ENCODE peak calls at places on chromosomes 12 and 14, in four cellular contexts. One of them, this sample, is unnamed.

GRCh38 chr12:32145096-32145495 is 38.4 kb downstream of the BICD1 start:
- DNase-seq in K562: no peak
- DNase-seq in MG63: no peak
- DNase-seq in foreskin fibroblast: no peak
- DNase-seq in this sample: peak

GRCh38 chr14:103123128-103123633 is at the start of gene TNFAIP2:
- DNase-seq in K562: peak
- DNase-seq in MG63: peak
- DNase-seq in foreskin fibroblast: no peak
- DNase-seq in this sample: no peak

GRCh38 chr14:61468063-61468825 is 146.9 kb downstream of the PRKCH start:
- DNase-seq in K562: no peak
- DNase-seq in MG63: no peak
- DNase-seq in foreskin fibroblast: no peak
- DNase-seq in this sample: no peak

GRCh38 chr12:23921099-23921846 is 28.2 kb downstream of the SOX5 start:
- DNase-seq in K562: peak
- DNase-seq in MG63: no peak
- DNase-seq in foreskin fibroblast: no peak
- DNase-seq in this sample: no peak

GRCh38 chr12:153080-153746 is 60.7 kb downstream of the SLC6A12 start:
- DNase-seq in K562: peak
- DNase-seq in MG63: peak
- DNase-seq in foreskin fibroblast: peak
- DNase-seq in this sample: peak

GRCh38 chr12:110116623-110117022 is 7.5 kb upstream of the IFT81 start:
- DNase-seq in K562: no peak
- DNase-seq in MG63: no peak
- DNase-seq in foreskin fibroblast: no peak
- DNase-seq in this sample: no peak

GRCh38 chr14:96038558-96038919 is 623 bp upstream of the C14orf132 start:
- DNase-seq in K562: no peak
- DNase-seq in MG63: no peak
- DNase-seq in foreskin fibroblast: no peak
- DNase-seq in this sample: no peak

GRCh38 chr14:98237939-98238338 is 1034.1 kb downstream of the BCL11B start:
- DNase-seq in K562: no peak
- DNase-seq in MG63: no peak
- DNase-seq in foreskin fibroblast: no peak
- DNase-seq in this sample: no peak

GRCh38 chr12:42589465-42590323 is at the start of gene PRICKLE1:
- DNase-seq in K562: peak
- DNase-seq in MG63: peak
- DNase-seq in foreskin fibroblast: peak
- DNase-seq in this sample: peak

GRCh38 chr12:2513141-2514037 is 281.4 kb upstream of the FKBP4 start:
- DNase-seq in K562: no peak
- DNase-seq in MG63: no peak
- DNase-seq in foreskin fibroblast: no peak
- DNase-seq in this sample: no peak

GRCh38 chr14:33551963-33552362 is 398.9 kb downstream of the EGLN3 start:
- DNase-seq in K562: no peak
- DNase-seq in MG63: no peak
- DNase-seq in foreskin fibroblast: no peak
- DNase-seq in this sample: peak

GRCh38 chr12:44750468-44750867 is 125.6 kb downstream of the NELL2 start:
- DNase-seq in K562: no peak
- DNase-seq in MG63: no peak
- DNase-seq in foreskin fibroblast: no peak
- DNase-seq in this sample: no peak

GRCh38 chr12:88600272-88600671 is 20.0 kb upstream of the KITLG start:
- DNase-seq in K562: no peak
- DNase-seq in MG63: peak
- DNase-seq in foreskin fibroblast: peak
- DNase-seq in this sample: no peak

GRCh38 chr14:71626281-71626835 is 305.9 kb upstream of the RGS6 start:
- DNase-seq in K562: no peak
- DNase-seq in MG63: no peak
- DNase-seq in foreskin fibroblast: no peak
- DNase-seq in this sample: no peak

GRCh38 chr12:57216014-57216891 is at the start of gene NXPH4:
- DNase-seq in K562: peak
- DNase-seq in MG63: peak
- DNase-seq in foreskin fibroblast: no peak
- DNase-seq in this sample: peak

GRCh38 chr12:8081921-8082577 is at the start of gene NECAP1:
- DNase-seq in K562: peak
- DNase-seq in MG63: peak
- DNase-seq in foreskin fibroblast: peak
- DNase-seq in this sample: peak

GRCh38 chr14:62654641-62655040 is 390.6 kb downstream of the KCNH5 start:
- DNase-seq in K562: no peak
- DNase-seq in MG63: no peak
- DNase-seq in foreskin fibroblast: peak
- DNase-seq in this sample: no peak

GRCh38 chr12:123896786-123897185 is 75.8 kb downstream of the CCDC92 start:
- DNase-seq in K562: no peak
- DNase-seq in MG63: peak
- DNase-seq in foreskin fibroblast: peak
- DNase-seq in this sample: peak

GRCh38 chr14:24334431-24335271 is at the start of gene ADCY4:
- DNase-seq in K562: no peak
- DNase-seq in MG63: no peak
- DNase-seq in foreskin fibroblast: no peak
- DNase-seq in this sample: no peak

GRCh38 chr12:115185529-115185928 is 501.6 kb upstream of the TBX3 start:
- DNase-seq in K562: no peak
- DNase-seq in MG63: peak
- DNase-seq in foreskin fibroblast: peak
- DNase-seq in this sample: no peak

GRCh38 chr12:93908846-93909592 is 231.8 kb downstream of the CRADD start:
- DNase-seq in K562: no peak
- DNase-seq in MG63: peak
- DNase-seq in foreskin fibroblast: no peak
- DNase-seq in this sample: no peak

GRCh38 chr14:34554540-34555250 is 15.2 kb upstream of the EAPP start:
- DNase-seq in K562: peak
- DNase-seq in MG63: no peak
- DNase-seq in foreskin fibroblast: no peak
- DNase-seq in this sample: no peak

GRCh38 chr14:32825058-32825457 is 113.6 kb upstream of the NPAS3 start:
- DNase-seq in K562: no peak
- DNase-seq in MG63: no peak
- DNase-seq in foreskin fibroblast: no peak
- DNase-seq in this sample: no peak

GRCh38 chr12:52767427-52767826 is 9.7 kb downstream of the KRT76 start:
- DNase-seq in K562: no peak
- DNase-seq in MG63: no peak
- DNase-seq in foreskin fibroblast: no peak
- DNase-seq in this sample: no peak

GRCh38 chr14:30195946-30196345 is 268.3 kb upstream of the PRKD1 start:
- DNase-seq in K562: no peak
- DNase-seq in MG63: no peak
- DNase-seq in foreskin fibroblast: peak
- DNase-seq in this sample: no peak

GRCh38 chr14:70188608-70189540 is at the start of gene SLC8A3:
- DNase-seq in K562: no peak
- DNase-seq in MG63: peak
- DNase-seq in foreskin fibroblast: peak
- DNase-seq in this sample: peak

GRCh38 chr12:69189378-69189978 is 49.9 kb upstream of the CPSF6 start:
- DNase-seq in K562: no peak
- DNase-seq in MG63: no peak
- DNase-seq in foreskin fibroblast: no peak
- DNase-seq in this sample: no peak

GRCh38 chr12:74408601-74409166 is 129.0 kb upstream of the ATXN7L3B start:
- DNase-seq in K562: no peak
- DNase-seq in MG63: no peak
- DNase-seq in foreskin fibroblast: no peak
- DNase-seq in this sample: no peak

GRCh38 chr12:56299308-56299852 is 750 bp downstream of the CS start:
- DNase-seq in K562: peak
- DNase-seq in MG63: no peak
- DNase-seq in foreskin fibroblast: peak
- DNase-seq in this sample: no peak

GRCh38 chr14:22484638-22485037 is 104.4 kb downstream of the DAD1 start:
- DNase-seq in K562: no peak
- DNase-seq in MG63: no peak
- DNase-seq in foreskin fibroblast: no peak
- DNase-seq in this sample: no peak

GRCh38 chr12:70241845-70242244 is 1.4 kb upstream of the CNOT2 start:
- DNase-seq in K562: no peak
- DNase-seq in MG63: no peak
- DNase-seq in foreskin fibroblast: no peak
- DNase-seq in this sample: no peak
- H3K4me3 ChIP-seq in K562: peak
- H3K4me3 ChIP-seq in MG63: peak
- H3K4me3 ChIP-seq in foreskin fibroblast: peak
- H3K4me3 ChIP-seq in this sample: peak

DNA sequence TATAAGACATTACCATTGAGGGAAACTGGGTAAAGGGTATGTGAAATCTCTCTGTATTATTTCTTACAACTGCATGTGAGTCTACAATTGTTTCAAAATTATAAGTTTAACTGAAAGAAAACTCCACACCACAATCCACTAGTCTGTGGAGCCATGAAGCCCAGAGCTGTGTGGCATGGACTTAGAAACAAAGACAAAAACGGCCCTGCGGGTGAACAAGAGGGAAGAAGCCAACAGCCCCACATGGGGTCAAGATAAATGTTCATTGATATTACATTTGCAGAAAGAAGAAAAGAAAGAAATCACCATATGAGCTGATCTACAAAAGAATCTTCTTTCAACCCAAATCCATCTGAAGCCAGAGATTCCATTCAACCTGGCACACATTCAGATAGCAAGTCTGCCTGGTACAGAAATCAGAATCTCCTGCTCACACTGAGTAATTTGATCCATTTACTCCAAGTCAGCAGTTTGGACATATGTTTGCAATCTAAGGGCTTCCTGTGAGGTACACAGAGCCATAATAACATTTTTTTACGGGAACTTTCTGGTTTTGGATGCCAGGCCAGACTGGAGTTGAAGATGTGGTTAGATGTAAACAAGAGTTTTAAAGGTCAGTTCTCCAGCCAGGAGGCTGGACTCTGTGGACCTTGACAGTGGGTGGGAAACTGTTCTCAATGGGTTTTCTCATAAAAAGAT is 18.0 kb upstream of the TSPAN11 start:
- DNase-seq in K562: no peak
- DNase-seq in MG63: peak
- DNase-seq in foreskin fibroblast: peak
- DNase-seq in this sample: peak
- H3K4me3 ChIP-seq in K562: no peak
- H3K4me3 ChIP-seq in MG63: no peak
- H3K4me3 ChIP-seq in foreskin fibroblast: no peak
- H3K4me3 ChIP-seq in this sample: no peak

GRCh38 chr12:113424915-113425823 is 3.0 kb downstream of the SDSL start:
- DNase-seq in K562: peak
- DNase-seq in MG63: peak
- DNase-seq in foreskin fibroblast: peak
- DNase-seq in this sample: peak

GRCh38 chr12:113422929-113423669 is 919 bp downstream of the SDSL start:
- DNase-seq in K562: no peak
- DNase-seq in MG63: no peak
- DNase-seq in foreskin fibroblast: no peak
- DNase-seq in this sample: peak

GRCh38 chr12:113420996-113421595 is 1.1 kb upstream of the SDSL start:
- DNase-seq in K562: peak
- DNase-seq in MG63: no peak
- DNase-seq in foreskin fibroblast: no peak
- DNase-seq in this sample: no peak

GRCh38 chr12:113425960-113426453 is 3.8 kb downstream of the SDSL start:
- DNase-seq in K562: no peak
- DNase-seq in MG63: no peak
- DNase-seq in foreskin fibroblast: no peak
- DNase-seq in this sample: peak

DNA sequence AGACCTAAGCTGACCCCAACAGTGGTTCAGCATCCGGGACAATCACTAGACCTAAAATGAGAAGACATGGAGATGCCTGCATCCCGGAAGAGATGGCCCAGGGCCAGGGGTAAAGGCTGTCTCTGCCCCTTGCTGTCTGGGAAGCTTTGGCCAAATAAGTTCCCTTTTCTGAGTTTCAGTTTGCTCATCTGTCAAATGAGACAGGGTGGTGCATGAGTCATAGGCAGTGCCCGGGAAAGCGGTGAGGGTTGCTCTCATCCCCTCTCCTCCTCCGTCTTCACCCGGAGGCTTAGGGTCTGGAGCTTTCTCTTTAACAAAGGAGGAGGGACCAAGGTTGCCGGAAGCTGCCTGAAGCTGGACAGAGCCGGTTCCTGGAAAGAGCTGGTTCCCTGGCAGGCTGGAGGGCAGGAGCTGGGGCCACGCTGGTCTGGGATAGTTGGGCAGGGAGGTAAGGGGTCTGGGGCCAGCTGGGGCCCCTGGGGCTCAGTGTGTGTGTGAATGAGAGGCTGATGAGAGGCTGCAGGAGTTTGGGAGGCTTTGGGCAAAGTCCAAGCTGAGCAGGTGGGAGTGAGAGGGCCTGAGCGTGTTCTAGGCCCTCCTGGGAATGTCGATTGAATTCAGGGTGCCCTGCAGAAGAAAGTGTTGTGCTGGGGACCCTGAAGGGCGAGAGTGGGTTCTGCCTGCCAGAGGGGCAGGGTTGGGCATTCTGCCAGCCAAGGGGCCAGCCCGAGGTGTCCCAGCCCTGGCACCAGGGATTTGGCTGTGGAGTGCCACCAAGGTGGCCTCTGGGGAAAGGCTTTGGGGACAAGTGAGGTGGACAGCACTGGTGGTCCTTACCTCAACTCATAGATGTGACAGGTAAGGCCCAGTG is at the start of gene SDSL:
- DNase-seq in K562: peak
- DNase-seq in MG63: peak
- DNase-seq in foreskin fibroblast: peak
- DNase-seq in this sample: peak
- H3K4me3 ChIP-seq in K562: peak
- H3K4me3 ChIP-seq in MG63: peak
- H3K4me3 ChIP-seq in foreskin fibroblast: peak
- H3K4me3 ChIP-seq in this sample: peak

DNA sequence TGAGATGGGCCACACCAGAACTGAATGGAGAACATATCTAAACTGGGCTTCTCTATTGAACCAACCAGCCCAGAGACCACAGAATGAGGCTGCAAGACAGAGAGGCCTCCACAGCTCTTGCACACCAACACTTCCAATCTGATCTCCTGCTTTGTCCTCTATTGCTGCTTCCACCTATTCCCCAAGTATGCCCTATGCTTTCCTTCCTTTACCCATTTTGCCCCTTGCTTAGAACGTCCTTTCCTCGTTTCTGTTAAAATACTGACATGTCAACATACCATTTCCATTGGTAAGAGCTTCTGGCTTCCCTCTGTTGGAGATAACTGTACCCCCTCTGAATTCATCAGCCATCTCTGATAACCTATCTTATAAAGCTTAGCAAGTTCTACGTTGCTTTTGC is 2.8 kb downstream of the SLC2A13 start:
- DNase-seq in K562: peak
- DNase-seq in MG63: no peak
- DNase-seq in foreskin fibroblast: no peak
- DNase-seq in this sample: no peak
- H3K4me3 ChIP-seq in K562: peak
- H3K4me3 ChIP-seq in MG63: no peak
- H3K4me3 ChIP-seq in foreskin fibroblast: no peak
- H3K4me3 ChIP-seq in this sample: no peak

GRCh38 chr14:78319826-78320635 is 149.9 kb downstream of the NRXN3 start:
- DNase-seq in K562: peak
- DNase-seq in MG63: no peak
- DNase-seq in foreskin fibroblast: no peak
- DNase-seq in this sample: no peak
- H3K4me3 ChIP-seq in K562: no peak
- H3K4me3 ChIP-seq in MG63: no peak
- H3K4me3 ChIP-seq in foreskin fibroblast: no peak
- H3K4me3 ChIP-seq in this sample: no peak

This sample was measured in SJCRH30.